ENCODE peak calls at places on chromosomes 16 and 17, in ten cellular contexts. One of them, this sample, is unnamed.

GRCh38 chr17:78324391-78325075 is 35.3 kb downstream of the SOCS3 start:
- DNase-seq in NCI-H1930: no peak
- DNase-seq in H54: no peak
- DNase-seq in K562: no peak
- DNase-seq in stimulated activated CD8-positive, alpha-beta memory T cell treated with anti-CD3 and anti-CD28 coated beads, Interleukin-7, amount 100 ng/mL, for 1 hour: no peak
- DNase-seq in HTR-8/SVneo: no peak
- DNase-seq in amygdala: peak
- DNase-seq in fibroblast of the aortic adventitia: peak
- DNase-seq in fibroblast of the conjunctiva: peak
- DNase-seq in activated CD4-positive, alpha-beta T cell treated with anti-CD3 and anti-CD28 coated beads for 1 hour: no peak
- DNase-seq in this sample: peak

GRCh38 chr17:59565959-59566324 is 532 bp downstream of the DHX40 start:
- DNase-seq in NCI-H1930: peak
- DNase-seq in H54: peak
- DNase-seq in K562: peak
- DNase-seq in stimulated activated CD8-positive, alpha-beta memory T cell treated with anti-CD3 and anti-CD28 coated beads, Interleukin-7, amount 100 ng/mL, for 1 hour: peak
- DNase-seq in HTR-8/SVneo: peak
- DNase-seq in amygdala: peak
- DNase-seq in fibroblast of the aortic adventitia: peak
- DNase-seq in fibroblast of the conjunctiva: peak
- DNase-seq in activated CD4-positive, alpha-beta T cell treated with anti-CD3 and anti-CD28 coated beads for 1 hour: peak
- DNase-seq in this sample: peak

GRCh38 chr16:54034684-54035083 is 251.9 kb downstream of the IRX3 start:
- DNase-seq in NCI-H1930: no peak
- DNase-seq in H54: no peak
- DNase-seq in K562: no peak
- DNase-seq in stimulated activated CD8-positive, alpha-beta memory T cell treated with anti-CD3 and anti-CD28 coated beads, Interleukin-7, amount 100 ng/mL, for 1 hour: no peak
- DNase-seq in HTR-8/SVneo: no peak
- DNase-seq in amygdala: no peak
- DNase-seq in fibroblast of the aortic adventitia: peak
- DNase-seq in fibroblast of the conjunctiva: no peak
- DNase-seq in activated CD4-positive, alpha-beta T cell treated with anti-CD3 and anti-CD28 coated beads for 1 hour: no peak
- DNase-seq in this sample: no peak

GRCh38 chr17:76893623-76894358 is 25.6 kb downstream of the MGAT5B start:
- DNase-seq in NCI-H1930: no peak
- DNase-seq in H54: no peak
- DNase-seq in K562: no peak
- DNase-seq in stimulated activated CD8-positive, alpha-beta memory T cell treated with anti-CD3 and anti-CD28 coated beads, Interleukin-7, amount 100 ng/mL, for 1 hour: no peak
- DNase-seq in HTR-8/SVneo: no peak
- DNase-seq in amygdala: peak
- DNase-seq in fibroblast of the aortic adventitia: no peak
- DNase-seq in fibroblast of the conjunctiva: no peak
- DNase-seq in activated CD4-positive, alpha-beta T cell treated with anti-CD3 and anti-CD28 coated beads for 1 hour: no peak
- DNase-seq in this sample: no peak

GRCh38 chr17:68514809-68515208 is 2.6 kb downstream of the PRKAR1A start:
- DNase-seq in NCI-H1930: peak
- DNase-seq in H54: no peak
- DNase-seq in K562: no peak
- DNase-seq in stimulated activated CD8-positive, alpha-beta memory T cell treated with anti-CD3 and anti-CD28 coated beads, Interleukin-7, amount 100 ng/mL, for 1 hour: no peak
- DNase-seq in HTR-8/SVneo: no peak
- DNase-seq in amygdala: no peak
- DNase-seq in fibroblast of the aortic adventitia: peak
- DNase-seq in fibroblast of the conjunctiva: peak
- DNase-seq in activated CD4-positive, alpha-beta T cell treated with anti-CD3 and anti-CD28 coated beads for 1 hour: no peak
- DNase-seq in this sample: peak

GRCh38 chr17:49836111-49837030 is 11.5 kb downstream of the TAC4 start:
- DNase-seq in NCI-H1930: no peak
- DNase-seq in H54: no peak
- DNase-seq in K562: no peak
- DNase-seq in stimulated activated CD8-positive, alpha-beta memory T cell treated with anti-CD3 and anti-CD28 coated beads, Interleukin-7, amount 100 ng/mL, for 1 hour: no peak
- DNase-seq in HTR-8/SVneo: peak
- DNase-seq in amygdala: no peak
- DNase-seq in fibroblast of the aortic adventitia: peak
- DNase-seq in fibroblast of the conjunctiva: no peak
- DNase-seq in activated CD4-positive, alpha-beta T cell treated with anti-CD3 and anti-CD28 coated beads for 1 hour: no peak
- DNase-seq in this sample: no peak

GRCh38 chr17:66843606-66844005 is 8.7 kb downstream of the CACNG5 start:
- DNase-seq in NCI-H1930: no peak
- DNase-seq in H54: no peak
- DNase-seq in K562: no peak
- DNase-seq in stimulated activated CD8-positive, alpha-beta memory T cell treated with anti-CD3 and anti-CD28 coated beads, Interleukin-7, amount 100 ng/mL, for 1 hour: no peak
- DNase-seq in HTR-8/SVneo: no peak
- DNase-seq in amygdala: no peak
- DNase-seq in fibroblast of the aortic adventitia: no peak
- DNase-seq in fibroblast of the conjunctiva: no peak
- DNase-seq in activated CD4-positive, alpha-beta T cell treated with anti-CD3 and anti-CD28 coated beads for 1 hour: no peak
- DNase-seq in this sample: no peak

GRCh38 chr16:12721841-12722467 is 81.7 kb downstream of the CPPED1 start:
- DNase-seq in NCI-H1930: no peak
- DNase-seq in H54: no peak
- DNase-seq in K562: no peak
- DNase-seq in stimulated activated CD8-positive, alpha-beta memory T cell treated with anti-CD3 and anti-CD28 coated beads, Interleukin-7, amount 100 ng/mL, for 1 hour: no peak
- DNase-seq in HTR-8/SVneo: no peak
- DNase-seq in amygdala: no peak
- DNase-seq in fibroblast of the aortic adventitia: no peak
- DNase-seq in fibroblast of the conjunctiva: no peak
- DNase-seq in activated CD4-positive, alpha-beta T cell treated with anti-CD3 and anti-CD28 coated beads for 1 hour: no peak
- DNase-seq in this sample: no peak

GRCh38 chr16:74480150-74481029 is 59.1 kb upstream of the CLEC18B start:
- DNase-seq in NCI-H1930: no peak
- DNase-seq in H54: peak
- DNase-seq in K562: peak
- DNase-seq in stimulated activated CD8-positive, alpha-beta memory T cell treated with anti-CD3 and anti-CD28 coated beads, Interleukin-7, amount 100 ng/mL, for 1 hour: no peak
- DNase-seq in HTR-8/SVneo: peak
- DNase-seq in amygdala: no peak
- DNase-seq in fibroblast of the aortic adventitia: peak
- DNase-seq in fibroblast of the conjunctiva: peak
- DNase-seq in activated CD4-positive, alpha-beta T cell treated with anti-CD3 and anti-CD28 coated beads for 1 hour: no peak
- DNase-seq in this sample: peak

GRCh38 chr17:66302761-66303626 is 581 bp downstream of the PRKCA start:
- DNase-seq in NCI-H1930: no peak
- DNase-seq in H54: peak
- DNase-seq in K562: peak
- DNase-seq in stimulated activated CD8-positive, alpha-beta memory T cell treated with anti-CD3 and anti-CD28 coated beads, Interleukin-7, amount 100 ng/mL, for 1 hour: no peak
- DNase-seq in HTR-8/SVneo: peak
- DNase-seq in amygdala: peak
- DNase-seq in fibroblast of the aortic adventitia: peak
- DNase-seq in fibroblast of the conjunctiva: peak
- DNase-seq in activated CD4-positive, alpha-beta T cell treated with anti-CD3 and anti-CD28 coated beads for 1 hour: peak
- DNase-seq in this sample: peak

GRCh38 chr17:77493901-77494663 is 353.3 kb downstream of the SEC14L1 start:
- DNase-seq in NCI-H1930: no peak
- DNase-seq in H54: no peak
- DNase-seq in K562: no peak
- DNase-seq in stimulated activated CD8-positive, alpha-beta memory T cell treated with anti-CD3 and anti-CD28 coated beads, Interleukin-7, amount 100 ng/mL, for 1 hour: no peak
- DNase-seq in HTR-8/SVneo: no peak
- DNase-seq in amygdala: no peak
- DNase-seq in fibroblast of the aortic adventitia: no peak
- DNase-seq in fibroblast of the conjunctiva: no peak
- DNase-seq in activated CD4-positive, alpha-beta T cell treated with anti-CD3 and anti-CD28 coated beads for 1 hour: no peak
- DNase-seq in this sample: no peak

GRCh38 chr16:19389246-19389645 is 28.4 kb upstream of the TMC5 start:
- DNase-seq in NCI-H1930: peak
- DNase-seq in H54: no peak
- DNase-seq in K562: peak
- DNase-seq in stimulated activated CD8-positive, alpha-beta memory T cell treated with anti-CD3 and anti-CD28 coated beads, Interleukin-7, amount 100 ng/mL, for 1 hour: no peak
- DNase-seq in HTR-8/SVneo: peak
- DNase-seq in amygdala: no peak
- DNase-seq in fibroblast of the aortic adventitia: peak
- DNase-seq in fibroblast of the conjunctiva: no peak
- DNase-seq in activated CD4-positive, alpha-beta T cell treated with anti-CD3 and anti-CD28 coated beads for 1 hour: peak
- DNase-seq in this sample: peak

GRCh38 chr17:75831032-75831567 is 13.1 kb downstream of the UNC13D start:
- DNase-seq in NCI-H1930: no peak
- DNase-seq in H54: no peak
- DNase-seq in K562: no peak
- DNase-seq in stimulated activated CD8-positive, alpha-beta memory T cell treated with anti-CD3 and anti-CD28 coated beads, Interleukin-7, amount 100 ng/mL, for 1 hour: no peak
- DNase-seq in HTR-8/SVneo: no peak
- DNase-seq in amygdala: no peak
- DNase-seq in fibroblast of the aortic adventitia: no peak
- DNase-seq in fibroblast of the conjunctiva: no peak
- DNase-seq in activated CD4-positive, alpha-beta T cell treated with anti-CD3 and anti-CD28 coated beads for 1 hour: no peak
- DNase-seq in this sample: no peak

GRCh38 chr17:17313350-17313991 is 10.3 kb downstream of the NT5M start:
- DNase-seq in NCI-H1930: peak
- DNase-seq in H54: no peak
- DNase-seq in K562: peak
- DNase-seq in stimulated activated CD8-positive, alpha-beta memory T cell treated with anti-CD3 and anti-CD28 coated beads, Interleukin-7, amount 100 ng/mL, for 1 hour: peak
- DNase-seq in HTR-8/SVneo: peak
- DNase-seq in amygdala: no peak
- DNase-seq in fibroblast of the aortic adventitia: no peak
- DNase-seq in fibroblast of the conjunctiva: no peak
- DNase-seq in activated CD4-positive, alpha-beta T cell treated with anti-CD3 and anti-CD28 coated beads for 1 hour: peak
- DNase-seq in this sample: peak

GRCh38 chr17:77100009-77100408 is 40.8 kb upstream of the SEC14L1 start:
- DNase-seq in NCI-H1930: no peak
- DNase-seq in H54: no peak
- DNase-seq in K562: no peak
- DNase-seq in stimulated activated CD8-positive, alpha-beta memory T cell treated with anti-CD3 and anti-CD28 coated beads, Interleukin-7, amount 100 ng/mL, for 1 hour: no peak
- DNase-seq in HTR-8/SVneo: no peak
- DNase-seq in amygdala: no peak
- DNase-seq in fibroblast of the aortic adventitia: no peak
- DNase-seq in fibroblast of the conjunctiva: no peak
- DNase-seq in activated CD4-positive, alpha-beta T cell treated with anti-CD3 and anti-CD28 coated beads for 1 hour: no peak
- DNase-seq in this sample: no peak

GRCh38 chr17:67503184-67503583 is 126.1 kb downstream of the PITPNC1 start:
- DNase-seq in NCI-H1930: no peak
- DNase-seq in H54: peak
- DNase-seq in K562: no peak
- DNase-seq in stimulated activated CD8-positive, alpha-beta memory T cell treated with anti-CD3 and anti-CD28 coated beads, Interleukin-7, amount 100 ng/mL, for 1 hour: no peak
- DNase-seq in HTR-8/SVneo: no peak
- DNase-seq in amygdala: no peak
- DNase-seq in fibroblast of the aortic adventitia: peak
- DNase-seq in fibroblast of the conjunctiva: no peak
- DNase-seq in activated CD4-positive, alpha-beta T cell treated with anti-CD3 and anti-CD28 coated beads for 1 hour: no peak
- DNase-seq in this sample: peak

This sample was measured in H4.